ENCODE peak calls at places on chromosomes 12 and 14, in ten cellular contexts. B, R, O, I, E, U, S, N, K and Q are unnamed samples.

GRCh38 chr12:44708218-44708617 is 167.9 kb downstream of the NELL2 start:
- DNase-seq in B (no peak), R (no peak), O (no peak), I (no peak), E (no peak), U (no peak), S (no peak), N (no peak), K (no peak), Q (no peak)

GRCh38 chr14:63993992-63994391 is 141.2 kb downstream of the SYNE2 start:
- DNase-seq in B (no peak), R (peak), O (no peak), I (no peak), E (no peak), U (peak), S (peak), N (no peak), K (no peak), Q (no peak)

GRCh38 chr12:30719060-30719459 is 23.4 kb upstream of the IPO8 start:
- DNase-seq in B (no peak), R (peak), O (no peak), I (peak), E (no peak), U (peak), S (peak), N (no peak), K (no peak), Q (no peak)

GRCh38 chr12:19199322-19199721 is 69.8 kb downstream of the PLEKHA5 start:
- DNase-seq in B (no peak), R (no peak), O (no peak), I (no peak), E (no peak), U (no peak), S (no peak), N (no peak), K (no peak), Q (no peak)

GRCh38 chr14:50053935-50054334 is 62.4 kb downstream of the VCPKMT start:
- DNase-seq in B (no peak), R (no peak), O (no peak), I (no peak), E (no peak), U (no peak), S (no peak), N (no peak), K (no peak), Q (no peak)

GRCh38 chr12:104662908-104663307 is 206.2 kb downstream of the CHST11 start:
- DNase-seq in B (no peak), R (no peak), O (no peak), I (no peak), E (no peak), U (no peak), S (no peak), N (no peak), K (no peak), Q (no peak)

GRCh38 chr12:104385510-104385909 is 71.2 kb upstream of the CHST11 start:
- DNase-seq in B (no peak), R (no peak), O (no peak), I (no peak), E (no peak), U (no peak), S (no peak), N (no peak), K (no peak), Q (no peak)

GRCh38 chr12:3468329-3468728 is 22.7 kb upstream of the PRMT8 start:
- DNase-seq in B (no peak), R (no peak), O (no peak), I (no peak), E (no peak), U (no peak), S (no peak), N (no peak), K (no peak), Q (no peak)

GRCh38 chr14:64763801-64764511 is 59.7 kb downstream of the PLEKHG3 start:
- DNase-seq in B (no peak), R (peak), O (peak), I (peak), E (no peak), U (peak), S (peak), N (peak), K (peak), Q (no peak)

GRCh38 chr12:11555743-11556625 is 93.5 kb upstream of the ETV6 start:
- DNase-seq in B (no peak), R (peak), O (no peak), I (peak), E (no peak), U (no peak), S (no peak), N (no peak), K (no peak), Q (no peak)

GRCh38 chr12:115813256-115813655 is 464.2 kb downstream of the MED13L start:
- DNase-seq in B (no peak), R (no peak), O (no peak), I (no peak), E (no peak), U (no peak), S (no peak), N (no peak), K (no peak), Q (no peak)

GRCh38 chr12:133201888-133202287 is 20.6 kb downstream of the ZNF268 start:
- DNase-seq in B (no peak), R (no peak), O (no peak), I (no peak), E (no peak), U (no peak), S (no peak), N (no peak), K (no peak), Q (no peak)

GRCh38 chr14:33435911-33436310 is 497.2 kb downstream of the NPAS3 start:
- DNase-seq in B (no peak), R (peak), O (no peak), I (peak), E (peak), U (peak), S (peak), N (no peak), K (no peak), Q (no peak)

GRCh38 chr12:65306603-65307501 is 28.4 kb downstream of the MSRB3 start:
- DNase-seq in B (peak), R (peak), O (no peak), I (peak), E (no peak), U (peak), S (peak), N (peak), K (peak), Q (no peak)

GRCh38 chr12:54522213-54522612 is 24.7 kb downstream of the NCKAP1L start:
- DNase-seq in B (no peak), R (peak), O (no peak), I (no peak), E (no peak), U (peak), S (no peak), N (no peak), K (no peak), Q (no peak)

GRCh38 chr14:29906256-29906885 is 21.3 kb downstream of the PRKD1 start:
- DNase-seq in B (no peak), R (peak), O (no peak), I (peak), E (no peak), U (no peak), S (no peak), N (no peak), K (no peak), Q (no peak)

GRCh38 chr12:6539276-6540134 is 5.2 kb downstream of the GAPDH start:
- DNase-seq in B (no peak), R (no peak), O (peak), I (no peak), E (no peak), U (no peak), S (no peak), N (peak), K (no peak), Q (no peak)

GRCh38 chr12:121800694-121801600 is 2.9 kb upstream of the SETD1B start:
- DNase-seq in B (peak), R (peak), O (peak), I (peak), E (no peak), U (peak), S (peak), N (peak), K (peak), Q (no peak)

DNA sequence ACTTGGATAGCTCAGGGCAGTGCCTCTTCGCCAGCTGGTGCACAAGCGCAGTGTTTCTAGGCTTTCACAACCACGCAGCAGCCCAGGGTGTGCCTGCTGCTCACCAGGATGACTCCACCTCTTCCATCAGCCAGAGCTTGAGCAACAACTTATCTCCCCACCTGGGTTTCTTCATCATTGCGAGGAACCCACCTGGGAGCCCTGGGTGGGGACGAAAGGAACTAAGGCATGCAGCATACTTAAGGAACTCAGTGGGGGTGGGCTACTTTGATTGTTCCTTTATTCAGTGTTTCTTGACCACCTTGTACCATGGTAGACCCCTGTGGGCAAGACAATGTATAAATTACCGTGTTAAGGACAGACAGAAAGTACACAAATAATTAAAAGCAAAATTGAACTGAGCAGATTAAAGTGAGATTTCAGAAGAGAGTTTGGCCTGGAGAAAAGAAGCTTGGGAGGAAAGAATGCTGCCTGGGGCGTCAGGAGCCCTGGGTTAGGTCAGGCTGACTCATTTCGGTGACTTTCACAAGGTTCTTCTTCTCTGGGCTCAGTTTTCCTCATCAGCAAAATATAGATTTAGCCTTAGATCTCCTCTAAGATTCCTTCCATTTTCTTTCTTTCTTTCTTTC is 22.9 kb downstream of the KRT18 start:
- DNase-seq in B (no peak), R (peak), O (no peak), I (peak), E (no peak), U (peak), S (peak), N (peak), K (no peak), Q (no peak)
- H3K4me3 ChIP-seq in B (no peak), R (no peak), O (no peak), I (no peak), E (no peak), U (no peak), S (no peak), N (no peak), K (no peak), Q (no peak)

GRCh38 chr14:100039903-100040302 is 25.3 kb upstream of the EVL start:
- DNase-seq in B (no peak), R (no peak), O (no peak), I (no peak), E (no peak), U (no peak), S (no peak), N (peak), K (peak), Q (no peak)
- TF ChIP-seq CTCF in B (no peak), R (no peak), O (no peak), I (no peak), E (no peak), U (no peak), S (no peak), N (no peak), K (no peak), Q (no peak)

GRCh38 chr12:114238808-114239207 is 167.1 kb downstream of the TBX5 start:
- DNase-seq in B (no peak), R (peak), O (no peak), I (peak), E (no peak), U (peak), S (peak), N (no peak), K (no peak), Q (no peak)

GRCh38 chr12:114241973-114242434 is 163.9 kb downstream of the TBX5 start:
- DNase-seq in B (no peak), R (no peak), O (no peak), I (no peak), E (no peak), U (no peak), S (no peak), N (no peak), K (no peak), Q (peak)

GRCh38 chr12:114245555-114245954 is 160.4 kb downstream of the TBX5 start:
- DNase-seq in B (no peak), R (peak), O (no peak), I (no peak), E (no peak), U (peak), S (no peak), N (peak), K (no peak), Q (no peak)

DNA sequence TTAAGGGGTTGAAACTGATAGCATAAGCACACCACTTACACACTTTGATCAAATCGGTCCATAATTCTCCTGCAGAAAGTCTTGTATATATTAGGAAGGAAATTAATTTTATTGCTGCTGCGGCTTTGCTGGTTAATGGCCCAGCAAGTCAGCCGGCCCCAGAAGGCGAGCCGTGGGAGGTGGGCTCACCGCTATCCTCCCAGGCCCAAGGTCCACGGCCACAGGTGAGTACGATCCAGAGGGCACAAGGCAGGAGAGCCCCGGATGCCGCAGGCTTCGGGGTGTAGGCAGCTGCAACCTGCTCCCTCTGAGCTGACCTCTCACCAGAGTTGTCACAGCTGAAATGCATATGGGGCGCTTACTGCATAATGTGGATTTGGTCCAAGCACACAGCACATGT is 165.7 kb downstream of the TBX5 start:
- DNase-seq in B (no peak), R (no peak), O (no peak), I (no peak), E (no peak), U (no peak), S (no peak), N (no peak), K (no peak), Q (no peak)
- H3K4me3 ChIP-seq in B (no peak), R (no peak), O (no peak), I (no peak), E (no peak), U (no peak), S (no peak), N (no peak), K (no peak), Q (no peak)

GRCh38 chr12:118715647-118716046 is 265.7 kb upstream of the SRRM4 start:
- DNase-seq in B (no peak), R (no peak), O (no peak), I (no peak), E (no peak), U (no peak), S (no peak), N (no peak), K (no peak), Q (no peak)

GRCh38 chr12:118714500-118714899 is 266.8 kb upstream of the SRRM4 start:
- DNase-seq in B (no peak), R (no peak), O (no peak), I (no peak), E (no peak), U (no peak), S (no peak), N (no peak), K (no peak), Q (no peak)

GRCh38 chr12:118711185-118711584 is 270.2 kb upstream of the SRRM4 start:
- DNase-seq in B (no peak), R (no peak), O (no peak), I (no peak), E (no peak), U (no peak), S (no peak), N (no peak), K (no peak), Q (no peak)

DNA sequence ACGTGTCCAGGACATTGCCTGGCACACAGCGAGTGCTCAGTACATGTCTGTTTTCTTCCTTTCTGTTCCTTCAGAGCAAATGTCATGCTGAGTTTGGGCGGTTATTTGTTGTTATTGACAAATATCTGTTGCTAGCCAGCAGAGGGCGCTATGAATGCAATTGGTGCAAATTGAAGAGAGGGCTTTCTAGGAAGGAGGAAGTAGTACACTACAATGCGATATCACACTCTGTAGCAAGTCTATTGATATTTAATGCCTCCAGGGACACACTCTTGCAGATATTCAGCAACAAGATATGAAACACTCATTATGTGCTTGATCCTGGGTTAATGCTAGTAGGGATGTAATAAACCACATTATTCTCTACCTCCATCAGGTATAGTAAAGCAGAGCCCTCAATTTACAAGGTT is 267.3 kb upstream of the SRRM4 start:
- DNase-seq in B (no peak), R (no peak), O (no peak), I (no peak), E (no peak), U (no peak), S (no peak), N (peak), K (peak), Q (peak)
- TF ChIP-seq CTCF in B (peak), R (no peak), O (no peak), I (no peak), E (peak), U (peak), S (no peak), N (peak), K (peak), Q (peak)

GRCh38 chr14:72638021-72638420 is 255.9 kb downstream of the DPF3 start:
- DNase-seq in B (peak), R (peak), O (no peak), I (peak), E (peak), U (peak), S (peak), N (no peak), K (no peak), Q (no peak)
- H3K4me3 ChIP-seq in B (no peak), R (no peak), O (no peak), I (no peak), E (no peak), U (no peak), S (no peak), N (no peak), K (no peak), Q (no peak)